ENCODE peak calls at places on chromosomes 7 and 10, in ten cellular contexts. One of them, this sample, is unnamed.

GRCh38 chr10:93438796-93439253 is 43.3 kb downstream of the MYOF start:
- DNase-seq in kidney epithelial cell: no peak
- DNase-seq in T-helper 2 cell: no peak
- DNase-seq in NCI-H2029: peak
- DNase-seq in Right ventricle myocardium superior: no peak
- DNase-seq in astrocyte: no peak
- DNase-seq in HS-27A: no peak
- DNase-seq in glomerular endothelial cell: no peak
- DNase-seq in SJSA1: no peak
- DNase-seq in stimulated activated naive CD4-positive, alpha-beta T cell: no peak
- DNase-seq in this sample: no peak

GRCh38 chr7:266851-267840 is 22.8 kb upstream of the FOXL3 start:
- DNase-seq in T-helper 2 cell: no peak
- DNase-seq in SJSA1: no peak
- DNase-seq in Right ventricle myocardium superior: peak
- DNase-seq in NCI-H2029: no peak
- DNase-seq in stimulated activated naive CD4-positive, alpha-beta T cell: no peak
- DNase-seq in HS-27A: no peak
- DNase-seq in kidney epithelial cell: no peak
- DNase-seq in astrocyte: no peak
- DNase-seq in glomerular endothelial cell: no peak
- DNase-seq in this sample: no peak

GRCh38 chr7:84674236-84674913 is 479.8 kb upstream of the SEMA3A start:
- DNase-seq in NCI-H2029: no peak
- DNase-seq in astrocyte: peak
- DNase-seq in T-helper 2 cell: no peak
- DNase-seq in stimulated activated naive CD4-positive, alpha-beta T cell: no peak
- DNase-seq in Right ventricle myocardium superior: no peak
- DNase-seq in SJSA1: no peak
- DNase-seq in HS-27A: no peak
- DNase-seq in kidney epithelial cell: no peak
- DNase-seq in glomerular endothelial cell: no peak
- DNase-seq in this sample: peak

GRCh38 chr7:7956531-7957221 is 11.9 kb upstream of the GLCCI1 start:
- DNase-seq in HS-27A: no peak
- DNase-seq in kidney epithelial cell: no peak
- DNase-seq in SJSA1: no peak
- DNase-seq in glomerular endothelial cell: no peak
- DNase-seq in stimulated activated naive CD4-positive, alpha-beta T cell: no peak
- DNase-seq in astrocyte: peak
- DNase-seq in NCI-H2029: peak
- DNase-seq in Right ventricle myocardium superior: no peak
- DNase-seq in T-helper 2 cell: no peak
- DNase-seq in this sample: peak

GRCh38 chr7:159035571-159036073 is 109.0 kb downstream of the VIPR2 start:
- DNase-seq in kidney epithelial cell: no peak
- DNase-seq in SJSA1: peak
- DNase-seq in astrocyte: no peak
- DNase-seq in T-helper 2 cell: no peak
- DNase-seq in Right ventricle myocardium superior: no peak
- DNase-seq in stimulated activated naive CD4-positive, alpha-beta T cell: no peak
- DNase-seq in glomerular endothelial cell: no peak
- DNase-seq in HS-27A: no peak
- DNase-seq in NCI-H2029: no peak
- DNase-seq in this sample: no peak

GRCh38 chr7:45682358-45682735 is 108.2 kb downstream of the ADCY1 start:
- DNase-seq in T-helper 2 cell: no peak
- DNase-seq in stimulated activated naive CD4-positive, alpha-beta T cell: no peak
- DNase-seq in SJSA1: peak
- DNase-seq in HS-27A: no peak
- DNase-seq in astrocyte: no peak
- DNase-seq in Right ventricle myocardium superior: no peak
- DNase-seq in glomerular endothelial cell: no peak
- DNase-seq in kidney epithelial cell: no peak
- DNase-seq in NCI-H2029: no peak
- DNase-seq in this sample: peak

GRCh38 chr7:115267503-115267902 is 345.6 kb downstream of the MDFIC start:
- DNase-seq in Right ventricle myocardium superior: no peak
- DNase-seq in T-helper 2 cell: no peak
- DNase-seq in HS-27A: no peak
- DNase-seq in SJSA1: no peak
- DNase-seq in astrocyte: no peak
- DNase-seq in NCI-H2029: no peak
- DNase-seq in kidney epithelial cell: no peak
- DNase-seq in stimulated activated naive CD4-positive, alpha-beta T cell: no peak
- DNase-seq in glomerular endothelial cell: no peak
- DNase-seq in this sample: no peak

GRCh38 chr7:99141756-99142726 is 1.9 kb downstream of the SMURF1 start:
- DNase-seq in kidney epithelial cell: no peak
- DNase-seq in SJSA1: peak
- DNase-seq in HS-27A: no peak
- DNase-seq in stimulated activated naive CD4-positive, alpha-beta T cell: peak
- DNase-seq in glomerular endothelial cell: no peak
- DNase-seq in Right ventricle myocardium superior: peak
- DNase-seq in T-helper 2 cell: peak
- DNase-seq in NCI-H2029: peak
- DNase-seq in astrocyte: peak
- DNase-seq in this sample: peak

GRCh38 chr7:835491-836401 is 3.5 kb downstream of the SUN1 start:
- DNase-seq in kidney epithelial cell: no peak
- DNase-seq in astrocyte: no peak
- DNase-seq in T-helper 2 cell: no peak
- DNase-seq in HS-27A: no peak
- DNase-seq in NCI-H2029: no peak
- DNase-seq in stimulated activated naive CD4-positive, alpha-beta T cell: no peak
- DNase-seq in SJSA1: no peak
- DNase-seq in glomerular endothelial cell: no peak
- DNase-seq in Right ventricle myocardium superior: peak
- DNase-seq in this sample: no peak

This sample was measured in AG20443.